ENCODE peak calls at places on chromosomes 3 and 15, in six cellular contexts. One of them, this sample, is unnamed.

GRCh38 chr3:113310960-113311359 is 99.6 kb downstream of the BOC start:
- DNase-seq in GM13977: no peak
- DNase-seq in nephron progenitor cell: no peak
- DNase-seq in breast epithelium: no peak
- DNase-seq in coronary artery: no peak
- DNase-seq in BE2C: no peak
- DNase-seq in this sample: no peak

GRCh38 chr3:45993421-45994027 is 2.1 kb downstream of the FYCO1 start:
- DNase-seq in BE2C: no peak
- DNase-seq in coronary artery: no peak
- DNase-seq in nephron progenitor cell: no peak
- DNase-seq in breast epithelium: no peak
- DNase-seq in GM13977: peak; percentile 30
- DNase-seq in this sample: no peak

GRCh38 chr3:178202199-178202598 is 334.0 kb upstream of the KCNMB2 start:
- DNase-seq in GM13977: no peak
- DNase-seq in breast epithelium: no peak
- DNase-seq in coronary artery: no peak
- DNase-seq in nephron progenitor cell: no peak
- DNase-seq in BE2C: no peak
- DNase-seq in this sample: no peak

GRCh38 chr3:159762981-159763465 is 225.6 kb upstream of the IL12A start:
- DNase-seq in nephron progenitor cell: peak; percentile 55
- DNase-seq in BE2C: peak; percentile 42
- DNase-seq in breast epithelium: peak; percentile 77
- DNase-seq in coronary artery: no peak
- DNase-seq in GM13977: peak; percentile 54
- DNase-seq in this sample: peak; percentile 77

GRCh38 chr3:185744997-185745843 is 79.6 kb downstream of the IGF2BP2 start:
- DNase-seq in breast epithelium: no peak
- DNase-seq in coronary artery: no peak
- DNase-seq in nephron progenitor cell: peak; percentile 34
- DNase-seq in BE2C: no peak
- DNase-seq in GM13977: peak; percentile 32
- DNase-seq in this sample: peak; percentile 57

GRCh38 chr15:84741151-84741550 is 7.2 kb upstream of the ZNF592 start:
- DNase-seq in breast epithelium: no peak
- DNase-seq in GM13977: no peak
- DNase-seq in BE2C: no peak
- DNase-seq in nephron progenitor cell: no peak
- DNase-seq in coronary artery: no peak
- DNase-seq in this sample: no peak

GRCh38 chr3:69420781-69421520 is 35.1 kb upstream of the FRMD4B start:
- DNase-seq in breast epithelium: no peak
- DNase-seq in BE2C: peak; percentile 38
- DNase-seq in GM13977: no peak
- DNase-seq in nephron progenitor cell: no peak
- DNase-seq in coronary artery: no peak
- DNase-seq in this sample: peak; percentile 63

GRCh38 chr15:80003171-80003570 is 32.2 kb upstream of the BCL2A1 start:
- DNase-seq in BE2C: no peak
- DNase-seq in GM13977: no peak
- DNase-seq in coronary artery: no peak
- DNase-seq in breast epithelium: no peak
- DNase-seq in nephron progenitor cell: no peak
- DNase-seq in this sample: peak; percentile 8

GRCh38 chr3:52025453-52025852 is 29.8 kb upstream of the RPL29 start:
- DNase-seq in GM13977: no peak
- DNase-seq in BE2C: no peak
- DNase-seq in nephron progenitor cell: no peak
- DNase-seq in coronary artery: no peak
- DNase-seq in breast epithelium: no peak
- DNase-seq in this sample: no peak

GRCh38 chr15:88450125-88450798 is 16.9 kb downstream of the MRPL46 start:
- DNase-seq in GM13977: peak; percentile 65
- DNase-seq in nephron progenitor cell: peak; percentile 91
- DNase-seq in coronary artery: no peak
- DNase-seq in breast epithelium: no peak
- DNase-seq in BE2C: peak; percentile 86
- DNase-seq in this sample: peak; percentile 65

GRCh38 chr3:42503957-42504333 is 1.5 kb downstream of the VIPR1 start:
- DNase-seq in nephron progenitor cell: no peak
- DNase-seq in breast epithelium: peak; percentile 16
- DNase-seq in BE2C: no peak
- DNase-seq in coronary artery: peak; percentile 58
- DNase-seq in GM13977: no peak
- DNase-seq in this sample: no peak

GRCh38 chr3:69012111-69012835 is 1.2 kb downstream of the EOGT start:
- DNase-seq in GM13977: no peak
- DNase-seq in BE2C: peak; percentile 27
- DNase-seq in coronary artery: peak; percentile 81
- DNase-seq in breast epithelium: peak; percentile 83
- DNase-seq in nephron progenitor cell: peak; percentile 30
- DNase-seq in this sample: peak; percentile 82

GRCh38 chr3:99659032-99659431 is 20.6 kb downstream of the COL8A1 start:
- DNase-seq in BE2C: no peak
- DNase-seq in breast epithelium: no peak
- DNase-seq in coronary artery: peak; percentile 87
- DNase-seq in GM13977: no peak
- DNase-seq in nephron progenitor cell: no peak
- DNase-seq in this sample: peak; percentile 94

GRCh38 chr3:175777965-175778364 is 918.8 kb downstream of the NAALADL2 start:
- DNase-seq in coronary artery: no peak
- DNase-seq in GM13977: no peak
- DNase-seq in nephron progenitor cell: no peak
- DNase-seq in BE2C: no peak
- DNase-seq in breast epithelium: no peak
- DNase-seq in this sample: no peak

GRCh38 chr3:101193957-101194356 is 126.4 kb downstream of the IMPG2 start:
- DNase-seq in nephron progenitor cell: no peak
- DNase-seq in GM13977: no peak
- DNase-seq in BE2C: no peak
- DNase-seq in coronary artery: no peak
- DNase-seq in breast epithelium: no peak
- DNase-seq in this sample: peak; percentile 40

GRCh38 chr15:65086680-65087111 is 10.2 kb downstream of the KBTBD13 start:
- DNase-seq in nephron progenitor cell: no peak
- DNase-seq in GM13977: no peak
- DNase-seq in BE2C: peak; percentile 55
- DNase-seq in coronary artery: no peak
- DNase-seq in breast epithelium: peak; percentile 55
- DNase-seq in this sample: no peak

GRCh38 chr15:44535092-44535491 is 1.9 kb upstream of the EIF3J start:
- DNase-seq in nephron progenitor cell: no peak
- DNase-seq in breast epithelium: no peak
- DNase-seq in BE2C: no peak
- DNase-seq in coronary artery: no peak
- DNase-seq in GM13977: no peak
- DNase-seq in this sample: no peak

GRCh38 chr3:197298858-197299854 is 744 bp upstream of the DLG1 start:
- DNase-seq in GM13977: peak; percentile 54
- DNase-seq in nephron progenitor cell: peak; percentile 53
- DNase-seq in breast epithelium: no peak
- DNase-seq in BE2C: peak; percentile 20
- DNase-seq in coronary artery: no peak
- DNase-seq in this sample: peak; percentile 65

GRCh38 chr3:115912372-115912771 is 289.1 kb downstream of the GAP43 start:
- DNase-seq in coronary artery: no peak
- DNase-seq in GM13977: no peak
- DNase-seq in nephron progenitor cell: no peak
- DNase-seq in breast epithelium: no peak
- DNase-seq in BE2C: no peak
- DNase-seq in this sample: peak; percentile 23

GRCh38 chr3:160027541-160028195 is 39.0 kb downstream of the IL12A start:
- DNase-seq in GM13977: peak; percentile 48
- DNase-seq in BE2C: no peak
- DNase-seq in coronary artery: no peak
- DNase-seq in breast epithelium: no peak
- DNase-seq in nephron progenitor cell: no peak
- DNase-seq in this sample: peak; percentile 56

GRCh38 chr3:119098620-119099222 is 47.2 kb upstream of the TEX55 start:
- DNase-seq in GM13977: peak; percentile 41
- DNase-seq in BE2C: no peak
- DNase-seq in nephron progenitor cell: peak; percentile 7
- DNase-seq in breast epithelium: no peak
- DNase-seq in coronary artery: no peak
- DNase-seq in this sample: peak; percentile 56

GRCh38 chr15:81948751-81949150 is 97.1 kb downstream of the MEX3B start:
- DNase-seq in breast epithelium: no peak
- DNase-seq in coronary artery: no peak
- DNase-seq in GM13977: no peak
- DNase-seq in BE2C: no peak
- DNase-seq in nephron progenitor cell: no peak
- DNase-seq in this sample: no peak

GRCh38 chr15:57607570-57608000 is 15.9 kb downstream of the MYZAP start:
- DNase-seq in BE2C: no peak
- DNase-seq in GM13977: no peak
- DNase-seq in nephron progenitor cell: no peak
- DNase-seq in breast epithelium: no peak
- DNase-seq in coronary artery: peak; percentile 71
- DNase-seq in this sample: peak; percentile 95

GRCh38 chr3:52092891-52093290 is 36.5 kb upstream of the DUSP7 start:
- DNase-seq in nephron progenitor cell: no peak
- DNase-seq in GM13977: no peak
- DNase-seq in coronary artery: no peak
- DNase-seq in BE2C: no peak
- DNase-seq in breast epithelium: no peak
- DNase-seq in this sample: no peak

GRCh38 chr3:32842531-32842931 is 24.7 kb downstream of the TRIM71 start:
- DNase-seq in coronary artery: no peak
- DNase-seq in nephron progenitor cell: no peak
- DNase-seq in BE2C: no peak
- DNase-seq in GM13977: no peak
- DNase-seq in breast epithelium: no peak
- DNase-seq in this sample: no peak

GRCh38 chr15:74651251-74651741 is 35.7 kb downstream of the CLK3 start:
- DNase-seq in coronary artery: no peak
- DNase-seq in BE2C: no peak
- DNase-seq in nephron progenitor cell: no peak
- DNase-seq in breast epithelium: no peak
- DNase-seq in GM13977: no peak
- DNase-seq in this sample: no peak

GRCh38 chr3:193928354-193929209 is 207.4 kb upstream of the HES1 start:
- DNase-seq in GM13977: no peak
- DNase-seq in BE2C: no peak
- DNase-seq in breast epithelium: no peak
- DNase-seq in nephron progenitor cell: no peak
- DNase-seq in coronary artery: no peak
- DNase-seq in this sample: peak; percentile 44

GRCh38 chr3:3740061-3740460 is 59.2 kb upstream of the LRRN1 start:
- DNase-seq in BE2C: no peak
- DNase-seq in nephron progenitor cell: no peak
- DNase-seq in breast epithelium: no peak
- DNase-seq in coronary artery: no peak
- DNase-seq in GM13977: no peak
- DNase-seq in this sample: no peak

GRCh38 chr3:3744826-3745225 is 54.4 kb upstream of the LRRN1 start:
- DNase-seq in BE2C: no peak
- DNase-seq in breast epithelium: no peak
- DNase-seq in GM13977: no peak
- DNase-seq in nephron progenitor cell: no peak
- DNase-seq in coronary artery: no peak
- DNase-seq in this sample: no peak

GRCh38 chr3:3745693-3746092 is 53.5 kb upstream of the LRRN1 start:
- DNase-seq in breast epithelium: no peak
- DNase-seq in coronary artery: no peak
- DNase-seq in nephron progenitor cell: no peak
- DNase-seq in GM13977: no peak
- DNase-seq in BE2C: no peak
- DNase-seq in this sample: no peak

GRCh38 chr3:3739345-3740060 is 59.7 kb upstream of the LRRN1 start:
- DNase-seq in coronary artery: no peak
- DNase-seq in BE2C: no peak
- DNase-seq in nephron progenitor cell: no peak
- DNase-seq in breast epithelium: no peak
- DNase-seq in GM13977: no peak
- DNase-seq in this sample: no peak

DNA sequence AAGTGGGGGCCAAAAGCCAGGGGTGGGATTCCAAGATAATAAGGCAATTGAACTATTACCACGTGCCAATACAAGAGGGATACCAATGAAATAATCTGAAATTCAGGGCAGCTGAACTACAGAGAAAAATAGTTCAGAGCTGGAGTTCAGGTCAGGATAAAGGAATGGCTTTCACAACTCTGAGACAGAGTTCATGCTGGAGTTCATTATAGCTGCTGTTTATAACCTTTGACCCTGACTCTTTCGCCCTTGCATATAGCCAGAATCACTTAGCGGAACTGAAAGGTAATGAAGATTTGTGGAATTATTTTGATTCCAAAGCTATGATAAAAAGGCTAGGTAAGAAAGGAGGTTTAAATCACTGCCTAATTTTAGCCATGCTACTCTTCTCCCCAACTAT is 55.5 kb upstream of the LRRN1 start:
- DNase-seq in GM13977: no peak
- DNase-seq in coronary artery: no peak
- DNase-seq in BE2C: no peak
- DNase-seq in breast epithelium: no peak
- DNase-seq in nephron progenitor cell: no peak
- DNase-seq in this sample: no peak
- TF ChIP-seq CTCF in GM13977: no peak
- TF ChIP-seq CTCF in coronary artery: no peak
- TF ChIP-seq CTCF in BE2C: no peak
- TF ChIP-seq CTCF in breast epithelium: no peak
- TF ChIP-seq CTCF in nephron progenitor cell: no peak
- TF ChIP-seq CTCF in this sample: no peak

DNA sequence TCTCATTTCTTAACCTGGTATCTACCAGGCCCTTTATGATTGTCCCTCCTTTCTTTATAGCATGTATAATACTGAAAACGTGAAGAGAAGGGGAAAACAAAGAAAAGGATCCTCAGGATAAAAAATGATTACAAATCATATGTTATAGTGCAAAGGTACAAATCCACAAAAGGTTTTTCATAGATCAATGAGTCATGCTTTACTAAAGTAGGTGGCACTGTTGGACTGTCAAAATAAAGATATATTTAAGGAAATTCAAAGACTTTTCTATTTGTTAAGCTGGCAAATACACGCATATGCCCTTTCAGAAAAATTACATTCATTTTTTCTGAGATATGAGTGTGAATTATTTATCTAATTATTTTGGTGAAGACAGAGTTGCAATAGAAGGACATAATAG is 151.6 kb downstream of the CADM2 start:
- DNase-seq in GM13977: no peak
- DNase-seq in coronary artery: no peak
- DNase-seq in nephron progenitor cell: no peak
- DNase-seq in breast epithelium: no peak
- DNase-seq in BE2C: no peak
- DNase-seq in this sample: no peak
- TF ChIP-seq CTCF in GM13977: no peak
- TF ChIP-seq CTCF in coronary artery: no peak
- TF ChIP-seq CTCF in nephron progenitor cell: no peak
- TF ChIP-seq CTCF in breast epithelium: no peak
- TF ChIP-seq CTCF in BE2C: no peak
- TF ChIP-seq CTCF in this sample: no peak

GRCh38 chr3:129626744-129627349 is 20.4 kb upstream of the PLXND1 start:
- DNase-seq in coronary artery: peak; percentile 94
- DNase-seq in BE2C: peak; percentile 96
- DNase-seq in breast epithelium: peak; percentile 64
- DNase-seq in GM13977: peak; percentile 97
- DNase-seq in nephron progenitor cell: peak; percentile 83
- DNase-seq in this sample: peak; percentile 86
- TF ChIP-seq CTCF in coronary artery: no peak
- TF ChIP-seq CTCF in BE2C: no peak
- TF ChIP-seq CTCF in breast epithelium: no peak
- TF ChIP-seq CTCF in GM13977: peak; percentile 18
- TF ChIP-seq CTCF in nephron progenitor cell: no peak
- TF ChIP-seq CTCF in this sample: no peak

GRCh38 chr15:52163321-52164190 is 27.6 kb downstream of the GNB5 start:
- DNase-seq in coronary artery: no peak
- DNase-seq in GM13977: no peak
- DNase-seq in breast epithelium: no peak
- DNase-seq in nephron progenitor cell: peak; percentile 36
- DNase-seq in BE2C: peak; percentile 56
- DNase-seq in this sample: no peak
- TF ChIP-seq CTCF in coronary artery: no peak
- TF ChIP-seq CTCF in GM13977: peak; percentile 40
- TF ChIP-seq CTCF in breast epithelium: no peak
- TF ChIP-seq CTCF in nephron progenitor cell: peak; percentile 40
- TF ChIP-seq CTCF in BE2C: peak; percentile 60
- TF ChIP-seq CTCF in this sample: no peak